ENCODE peak calls at places on chromosomes 16 and 17, in four cellular contexts. A, F, B and K are unnamed samples.

GRCh38 chr16:85123891-85124635 is 11.8 kb upstream of the CIBAR2 start:
- DNase-seq in A (peak; percentile 82), F (peak; percentile 87), B (no peak), K (peak; percentile 92)

GRCh38 chr16:64615647-64616280 is 506.1 kb downstream of the CDH11 start:
- DNase-seq in A (no peak), F (peak; percentile 1), B (no peak), K (no peak)

GRCh38 chr17:78315355-78316114 is 44.3 kb downstream of the SOCS3 start:
- DNase-seq in A (peak; percentile 94), F (peak; percentile 92), B (peak; percentile 13), K (peak; percentile 93)

GRCh38 chr16:53043986-53044571 is 8.6 kb downstream of the CHD9NB start:
- DNase-seq in A (no peak), F (no peak), B (no peak), K (peak; percentile 33)

GRCh38 chr17:70310251-70310672 is 140.9 kb downstream of the KCNJ2 start:
- DNase-seq in A (no peak), F (no peak), B (no peak), K (no peak)

GRCh38 chr17:65389956-65390355 is 171.5 kb downstream of the AXIN2 start:
- DNase-seq in A (no peak), F (peak; percentile 68), B (no peak), K (no peak)

GRCh38 chr16:80583466-80583865 is 42.7 kb downstream of the DYNLRB2 start:
- DNase-seq in A (no peak), F (peak; percentile 59), B (no peak), K (peak; percentile 34)

GRCh38 chr17:8221663-8222379 is 11.4 kb upstream of the AURKB start:
- DNase-seq in A (peak; percentile 92), F (peak; percentile 89), B (peak; percentile 78), K (peak; percentile 81)

GRCh38 chr17:43674394-43674793 is 12.7 kb upstream of the MEOX1 start:
- DNase-seq in A (no peak), F (no peak), B (no peak), K (no peak)

GRCh38 chr17:56653877-56654276 is 60.4 kb downstream of the NOG start:
- DNase-seq in A (no peak), F (peak; percentile 52), B (no peak), K (no peak)

GRCh38 chr16:13036600-13036999 is 135.2 kb downstream of the SHISA9 start:
- DNase-seq in A (no peak), F (peak; percentile 11), B (no peak), K (no peak)

GRCh38 chr16:50665128-50665878 is 15.8 kb downstream of the SNX20 start:
- DNase-seq in A (peak; percentile 82), F (peak; percentile 57), B (peak; percentile 59), K (peak; percentile 86)

GRCh38 chr17:74408830-74409229 is 23.1 kb upstream of the GPRC5C start:
- DNase-seq in A (no peak), F (no peak), B (no peak), K (no peak)

GRCh38 chr16:86664518-86665318 is 86.4 kb downstream of the FOXL1 start:
- DNase-seq in A (no peak), F (peak; percentile 98), B (no peak), K (no peak)

GRCh38 chr17:11488407-11488806 is 109.9 kb upstream of the DNAH9 start:
- DNase-seq in A (no peak), F (no peak), B (no peak), K (no peak)

DNA sequence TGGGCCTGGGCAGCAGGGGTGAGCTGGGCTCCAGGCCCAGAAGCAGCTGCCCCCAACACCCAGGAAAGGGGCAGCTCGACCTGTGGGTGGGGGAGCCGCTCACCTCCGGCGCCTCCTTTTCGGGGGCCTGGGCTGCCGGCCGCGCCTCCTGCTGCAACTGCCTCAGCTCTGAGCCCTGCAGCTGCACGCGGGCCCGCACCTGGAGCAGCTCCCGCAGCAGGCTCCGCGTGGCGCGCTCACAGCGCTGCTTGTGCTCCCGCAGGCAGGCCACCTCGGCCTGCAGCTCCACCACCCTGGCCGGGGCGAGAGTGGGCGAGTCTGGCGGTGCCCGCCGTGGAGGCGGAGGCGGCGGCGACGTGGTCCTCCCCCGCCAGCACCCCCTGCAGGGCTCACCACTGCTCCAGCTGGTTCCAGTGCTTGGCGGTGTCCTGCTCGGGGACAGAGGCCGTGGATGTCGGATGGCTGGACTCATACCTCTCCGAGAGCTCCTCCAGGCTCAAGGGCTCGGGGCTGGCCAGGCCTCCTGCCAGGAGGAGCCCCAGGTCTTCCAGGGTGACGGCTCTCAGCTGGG is 868 bp downstream of the CCDC154 start:
- DNase-seq in A (no peak), F (no peak), B (no peak), K (no peak)
- H3K27ac ChIP-seq in A (no peak overlapping the region), F (no peak overlapping the region), B (no peak overlapping the region), K (no peak overlapping the region)

GRCh38 chr16:30049871-30050270 is 15.7 kb upstream of the ALDOA start:
- DNase-seq in A (no peak), F (no peak), B (no peak), K (no peak)

GRCh38 chr16:30053376-30054015 is 12.1 kb upstream of the ALDOA start:
- DNase-seq in A (no peak), F (peak; percentile 57), B (no peak), K (no peak)

GRCh38 chr16:30052671-30053372 is 12.7 kb upstream of the ALDOA start:
- DNase-seq in A (peak; percentile 95), F (peak; percentile 88), B (peak; percentile 79), K (peak; percentile 95)

GRCh38 chr16:30054451-30054850 is 11.1 kb upstream of the ALDOA start:
- DNase-seq in A (no peak), F (no peak), B (no peak), K (no peak)

DNA sequence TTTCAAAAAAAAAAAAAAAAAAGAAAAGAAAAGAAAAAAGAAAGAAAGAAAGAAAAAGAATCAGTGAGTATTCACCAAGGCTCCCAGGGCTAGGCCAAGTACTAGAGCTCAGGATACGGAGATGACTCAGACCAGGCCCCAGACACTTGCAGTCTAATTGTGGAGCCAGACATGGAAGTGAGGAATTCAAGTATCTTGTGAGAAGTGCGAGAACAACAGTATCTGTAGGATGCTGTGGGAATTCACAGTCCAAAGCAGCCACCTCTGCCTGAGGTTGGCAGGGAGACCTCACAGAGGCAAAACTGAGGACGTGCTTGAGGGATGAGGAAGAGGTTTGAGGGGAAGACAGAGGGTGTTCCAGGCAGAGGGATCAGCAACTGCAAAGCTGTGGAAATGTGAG is 14.0 kb upstream of the ALDOA start:
- DNase-seq in A (no peak), F (peak; percentile 70), B (no peak), K (peak; percentile 5)
- H3K4me3 ChIP-seq in A (no peak overlapping the region), F (no peak overlapping the region), B (no peak overlapping the region), K (no peak overlapping the region)

GRCh38 chr17:75855310-75856061 is at the start of gene WBP2:
- DNase-seq in A (peak; percentile 100), F (peak; percentile 100), B (peak; percentile 95), K (peak; percentile 98)

GRCh38 chr17:75856062-75856681 is 1.0 kb upstream of the WBP2 start:
- DNase-seq in A (no peak), F (peak; percentile 31), B (no peak), K (no peak)

GRCh38 chr17:75854881-75855309 is 240 bp downstream of the WBP2 start:
- DNase-seq in A (no peak), F (no peak), B (no peak), K (no peak)

GRCh38 chr17:75853410-75853809 is 1.7 kb downstream of the WBP2 start:
- DNase-seq in A (no peak), F (peak; percentile 60), B (no peak), K (no peak)

DNA sequence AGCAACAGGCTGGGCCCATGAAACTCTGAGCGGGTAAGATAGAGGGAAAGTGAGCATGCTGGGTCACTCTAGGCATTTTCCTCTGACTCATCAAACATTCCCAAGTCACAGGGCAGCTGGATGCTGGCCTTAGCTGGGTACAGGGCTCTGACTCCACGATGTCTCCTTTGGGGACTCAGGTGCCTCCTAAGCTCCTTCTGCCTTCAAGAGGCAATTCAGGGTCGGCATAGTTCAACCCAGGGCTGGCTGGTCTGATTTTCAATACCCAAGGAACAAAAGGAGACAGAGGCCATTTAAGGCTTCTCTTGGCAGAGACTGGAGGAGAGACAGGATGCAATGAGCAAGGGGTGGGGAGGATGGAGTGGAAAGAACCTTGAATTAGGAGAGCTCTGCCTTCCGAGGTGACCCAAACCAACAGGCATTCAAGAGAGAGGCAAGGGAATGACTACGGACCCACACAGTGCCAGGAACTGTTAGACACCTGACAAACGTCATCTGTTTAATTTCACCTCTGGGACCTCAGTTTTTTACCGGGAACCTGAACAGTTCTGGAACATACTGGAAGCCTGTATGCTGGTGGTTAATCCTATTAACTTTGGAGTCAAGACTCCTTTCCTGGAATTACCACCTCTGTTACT is 905 bp downstream of the WBP2 start:
- DNase-seq in A (peak; percentile 73), F (peak; percentile 57), B (no peak), K (no peak)
- H3K27ac ChIP-seq in A (peak overlapping the region; percentile 93), F (peak overlapping the region; percentile 2), B (peak overlapping the region; percentile 81), K (peak overlapping the region; percentile 59)

GRCh38 chr16:54933281-54934150 is 2.9 kb downstream of the IRX5 start:
- DNase-seq in A (no peak), F (no peak), B (no peak), K (peak; percentile 49)

GRCh38 chr16:54931757-54932660 is 1.3 kb downstream of the IRX5 start:
- DNase-seq in A (no peak), F (no peak), B (no peak), K (peak; percentile 58)

GRCh38 chr16:54934536-54935410 is 4.1 kb downstream of the IRX5 start:
- DNase-seq in A (no peak), F (no peak), B (no peak), K (peak; percentile 39)

GRCh38 chr16:54931041-54931756 is 534 bp downstream of the IRX5 start:
- DNase-seq in A (peak; percentile 72), F (no peak), B (no peak), K (peak; percentile 72)

GRCh38 chr16:54932737-54933254 is 2.1 kb downstream of the IRX5 start:
- DNase-seq in A (no peak), F (no peak), B (no peak), K (no peak)
- H3K4me3 ChIP-seq in A (peak overlapping the region; percentile 75), F (no peak overlapping the region), B (no peak overlapping the region), K (no peak overlapping the region)

GRCh38 chr17:4951486-4951885 is 567 bp downstream of the ENO3 start:
- DNase-seq in A (no peak), F (no peak), B (no peak), K (no peak)
- H3K27ac ChIP-seq in A (no peak overlapping the region), F (no peak overlapping the region), B (no peak overlapping the region), K (peak overlapping the region; percentile 94)